ENCODE peak calls at places on chromosomes 1 and 21, in ten cellular contexts. S, A, W, L, H, P, R, X, V and M are unnamed samples.

GRCh38 chr21:33481314-33481943 is 1.7 kb upstream of the TMEM50B start:
- DNase-seq in S (no peak), A (no peak), W (no peak), L (no peak), H (no peak), P (no peak), R (no peak), X (no peak), V (no peak), M (no peak)

GRCh38 chr1:42940851-42941639 is 17.6 kb downstream of the SLC2A1 start:
- DNase-seq in S (no peak), A (peak; percentile 46), W (no peak), L (no peak), H (no peak), P (no peak), R (no peak), X (no peak), V (no peak), M (no peak)

GRCh38 chr21:18384771-18385170 is 18.8 kb downstream of the TMPRSS15 start:
- DNase-seq in S (no peak), A (no peak), W (no peak), L (no peak), H (no peak), P (no peak), R (no peak), X (peak; percentile 17), V (peak; percentile 10), M (no peak)

GRCh38 chr1:199113265-199113869 is 474.5 kb downstream of the PTPRC start:
- DNase-seq in S (peak; percentile 73), A (peak; percentile 13), W (no peak), L (peak; percentile 2), H (peak; percentile 54), P (no peak), R (no peak), X (peak; percentile 4), V (no peak), M (peak; percentile 34)

GRCh38 chr1:200409203-200409760 is 554 bp downstream of the ZNF281 start:
- DNase-seq in S (peak; percentile 61), A (no peak), W (peak; percentile 54), L (no peak), H (peak; percentile 53), P (no peak), R (peak; percentile 74), X (no peak), V (peak; percentile 65), M (peak; percentile 36)

GRCh38 chr1:87325982-87326738 is 2.5 kb upstream of the LMO4 start:
- DNase-seq in S (peak; percentile 55), A (peak; percentile 69), W (no peak), L (peak; percentile 22), H (peak; percentile 49), P (no peak), R (no peak), X (peak; percentile 40), V (peak; percentile 45), M (peak; percentile 30)

GRCh38 chr1:10839188-10839770 is 42.8 kb upstream of the CASZ1 start:
- DNase-seq in S (no peak), A (no peak), W (no peak), L (no peak), H (no peak), P (no peak), R (no peak), X (no peak), V (no peak), M (no peak)

GRCh38 chr1:220307528-220308100 is 35.4 kb upstream of the RAB3GAP2 start:
- DNase-seq in S (no peak), A (no peak), W (no peak), L (no peak), H (no peak), P (no peak), R (no peak), X (no peak), V (no peak), M (no peak)

GRCh38 chr1:52195161-52195560 is 53.3 kb downstream of the ZFYVE9 start:
- DNase-seq in S (no peak), A (no peak), W (no peak), L (no peak), H (no peak), P (no peak), R (no peak), X (no peak), V (no peak), M (no peak)

GRCh38 chr1:172754609-172755008 is 95.7 kb downstream of the FASLG start:
- DNase-seq in S (no peak), A (no peak), W (no peak), L (no peak), H (no peak), P (no peak), R (no peak), X (no peak), V (no peak), M (no peak)

GRCh38 chr1:208238710-208239517 is 5.3 kb downstream of the PLXNA2 start:
- DNase-seq in S (no peak), A (no peak), W (no peak), L (peak; percentile 58), H (no peak), P (peak; percentile 70), R (no peak), X (peak; percentile 74), V (peak; percentile 71), M (no peak)

GRCh38 chr1:225343618-225344017 is 84.2 kb downstream of the LBR start:
- DNase-seq in S (no peak), A (no peak), W (no peak), L (no peak), H (no peak), P (no peak), R (no peak), X (no peak), V (no peak), M (no peak)

GRCh38 chr1:109719337-109719837 is 7.3 kb downstream of the GSTM5 start:
- DNase-seq in S (no peak), A (no peak), W (no peak), L (no peak), H (no peak), P (no peak), R (no peak), X (no peak), V (no peak), M (no peak)

GRCh38 chr21:44952929-44953627 is 13.2 kb downstream of the SLX9 start:
- DNase-seq in S (no peak), A (no peak), W (no peak), L (no peak), H (no peak), P (no peak), R (no peak), X (no peak), V (no peak), M (no peak)
- H3K27ac ChIP-seq in S (no peak overlapping the region), A (no peak overlapping the region), W (no peak overlapping the region), L (no peak overlapping the region), H (peak overlapping the region; percentile 48), P (no peak overlapping the region), R (peak overlapping the region; percentile 47), X (no peak overlapping the region), V (no peak overlapping the region), M (no peak overlapping the region)

DNA sequence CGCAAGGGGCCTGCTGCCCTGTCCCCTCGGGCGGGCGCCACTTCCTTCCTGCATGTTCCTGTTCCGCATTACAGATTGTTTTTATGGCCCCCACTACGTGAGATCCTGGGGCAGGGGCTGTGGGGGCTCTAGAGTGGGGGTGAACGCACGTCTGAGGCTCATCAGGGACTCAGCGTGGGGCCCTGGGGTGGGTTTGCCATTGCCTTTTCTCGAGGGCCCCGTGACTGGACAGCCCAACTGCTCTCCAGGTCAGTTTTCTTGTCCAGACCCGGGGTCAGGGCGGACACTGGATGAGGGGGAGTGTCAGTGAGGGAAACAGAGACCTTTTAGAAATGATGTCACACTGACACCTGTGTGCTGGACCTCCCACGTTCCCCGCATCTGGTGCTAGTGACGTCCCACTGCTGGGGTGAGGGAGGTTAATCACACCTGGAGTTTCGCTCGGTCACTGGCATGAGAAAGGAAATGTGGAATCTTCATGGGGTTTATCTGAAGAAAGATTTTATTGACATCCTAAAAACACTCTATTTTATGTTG is 65.9 kb downstream of the AGPAT3 start:
- DNase-seq in S (no peak), A (no peak), W (no peak), L (no peak), H (no peak), P (no peak), R (no peak), X (no peak), V (no peak), M (no peak)
- TF ChIP-seq EP300 in S (no peak), A (no peak), W (no peak), L (no peak), H (no peak), P (no peak), R (no peak), X (no peak), V (no peak), M (no peak)

GRCh38 chr1:100720751-100721150 is 1.2 kb downstream of the VCAM1 start:
- DNase-seq in S (no peak), A (no peak), W (no peak), L (no peak), H (no peak), P (no peak), R (no peak), X (no peak), V (no peak), M (no peak)
- H3K27ac ChIP-seq in S (no peak overlapping the region), A (no peak overlapping the region), W (no peak overlapping the region), L (no peak overlapping the region), H (peak overlapping the region; percentile 2), P (no peak overlapping the region), R (peak overlapping the region; percentile 35), X (peak overlapping the region; percentile 86), V (no peak overlapping the region), M (peak overlapping the region; percentile 28)

GRCh38 chr1:40648928-40649591 is 16.4 kb downstream of the RIMS3 start:
- DNase-seq in S (no peak), A (no peak), W (no peak), L (no peak), H (no peak), P (no peak), R (no peak), X (no peak), V (no peak), M (no peak)

GRCh38 chr1:40645110-40645680 is 20.3 kb downstream of the RIMS3 start:
- DNase-seq in S (no peak), A (no peak), W (no peak), L (no peak), H (no peak), P (no peak), R (no peak), X (no peak), V (no peak), M (no peak)

GRCh38 chr1:40649592-40649930 is 15.9 kb downstream of the RIMS3 start:
- DNase-seq in S (no peak), A (no peak), W (no peak), L (no peak), H (no peak), P (no peak), R (no peak), X (no peak), V (no peak), M (no peak)

GRCh38 chr1:40650075-40650474 is 15.4 kb downstream of the RIMS3 start:
- DNase-seq in S (peak; percentile 80), A (no peak), W (no peak), L (no peak), H (no peak), P (no peak), R (no peak), X (peak; percentile 56), V (peak; percentile 58), M (no peak)

GRCh38 chr1:40646385-40646784 is 19.1 kb downstream of the RIMS3 start:
- DNase-seq in S (no peak), A (no peak), W (no peak), L (no peak), H (no peak), P (no peak), R (no peak), X (no peak), V (no peak), M (no peak)
- TF ChIP-seq EP300 in S (no peak), A (no peak), W (no peak), L (no peak), H (no peak), P (no peak), R (no peak), X (no peak), V (no peak), M (no peak)

GRCh38 chr1:17573518-17574041 is 34.1 kb downstream of the ARHGEF10L start:
- DNase-seq in S (no peak), A (no peak), W (no peak), L (no peak), H (no peak), P (no peak), R (no peak), X (no peak), V (no peak), M (no peak)
- H3K27ac ChIP-seq in S (no peak overlapping the region), A (peak overlapping the region; percentile 87), W (no peak overlapping the region), L (peak overlapping the region; percentile 21), H (peak overlapping the region; percentile 93), P (peak overlapping the region; percentile 66), R (peak overlapping the region; percentile 75), X (no peak overlapping the region), V (no peak overlapping the region), M (no peak overlapping the region)